ENCODE peak calls at places on chromosome 16, in eight cellular contexts. One of them, this sample, is unnamed.

GRCh38 chr16:50428116-50428515 is 59.3 kb upstream of the BRD7 start:
- DNase-seq in left lung: no peak
- DNase-seq in neural crest cell: no peak
- DNase-seq in lower lobe of right lung: no peak
- DNase-seq in adrenal gland: no peak
- DNase-seq in GM12865: no peak
- DNase-seq in CD8-positive, alpha-beta T cell: no peak
- DNase-seq in upper lobe of right lung: no peak
- DNase-seq in this sample: no peak

GRCh38 chr16:7449306-7449705 is 116.7 kb downstream of the RBFOX1 start:
- DNase-seq in lower lobe of right lung: no peak
- DNase-seq in left lung: no peak
- DNase-seq in CD8-positive, alpha-beta T cell: no peak
- DNase-seq in upper lobe of right lung: no peak
- DNase-seq in adrenal gland: no peak
- DNase-seq in neural crest cell: no peak
- DNase-seq in GM12865: no peak
- DNase-seq in this sample: no peak

GRCh38 chr16:69840975-69841374 is 78.8 kb downstream of the WWP2 start:
- DNase-seq in CD8-positive, alpha-beta T cell: no peak
- DNase-seq in lower lobe of right lung: no peak
- DNase-seq in neural crest cell: no peak
- DNase-seq in GM12865: no peak
- DNase-seq in upper lobe of right lung: no peak
- DNase-seq in left lung: no peak
- DNase-seq in adrenal gland: no peak
- DNase-seq in this sample: no peak

GRCh38 chr16:82888616-82889015 is 261.8 kb downstream of the CDH13 start:
- DNase-seq in upper lobe of right lung: no peak
- DNase-seq in adrenal gland: no peak
- DNase-seq in neural crest cell: no peak
- DNase-seq in GM12865: no peak
- DNase-seq in CD8-positive, alpha-beta T cell: no peak
- DNase-seq in left lung: no peak
- DNase-seq in lower lobe of right lung: no peak
- DNase-seq in this sample: no peak

GRCh38 chr16:3127745-3128144 is 7.1 kb upstream of the ZNF213 start:
- DNase-seq in CD8-positive, alpha-beta T cell: no peak
- DNase-seq in upper lobe of right lung: no peak
- DNase-seq in adrenal gland: no peak
- DNase-seq in lower lobe of right lung: no peak
- DNase-seq in left lung: no peak
- DNase-seq in neural crest cell: no peak
- DNase-seq in GM12865: no peak
- DNase-seq in this sample: no peak

GRCh38 chr16:89861648-89862047 is 11.7 kb upstream of the TCF25 start:
- DNase-seq in left lung: no peak
- DNase-seq in lower lobe of right lung: no peak
- DNase-seq in GM12865: peak
- DNase-seq in adrenal gland: no peak
- DNase-seq in neural crest cell: no peak
- DNase-seq in upper lobe of right lung: no peak
- DNase-seq in CD8-positive, alpha-beta T cell: no peak
- DNase-seq in this sample: peak

GRCh38 chr16:79006762-79007161 is 593.8 kb downstream of the MAF start:
- DNase-seq in adrenal gland: no peak
- DNase-seq in upper lobe of right lung: no peak
- DNase-seq in neural crest cell: no peak
- DNase-seq in lower lobe of right lung: no peak
- DNase-seq in left lung: no peak
- DNase-seq in CD8-positive, alpha-beta T cell: no peak
- DNase-seq in GM12865: no peak
- DNase-seq in this sample: no peak

GRCh38 chr16:15948532-15949209 is 745 bp upstream of the ABCC1 start:
- DNase-seq in CD8-positive, alpha-beta T cell: no peak
- DNase-seq in neural crest cell: no peak
- DNase-seq in left lung: no peak
- DNase-seq in upper lobe of right lung: peak
- DNase-seq in adrenal gland: no peak
- DNase-seq in lower lobe of right lung: no peak
- DNase-seq in GM12865: peak
- DNase-seq in this sample: peak

GRCh38 chr16:27639588-27640276 is 89.8 kb downstream of the KATNIP start:
- DNase-seq in left lung: no peak
- DNase-seq in upper lobe of right lung: no peak
- DNase-seq in neural crest cell: peak
- DNase-seq in adrenal gland: no peak
- DNase-seq in GM12865: peak
- DNase-seq in lower lobe of right lung: no peak
- DNase-seq in CD8-positive, alpha-beta T cell: no peak
- DNase-seq in this sample: peak
- TF ChIP-seq CTCF in left lung: no peak
- TF ChIP-seq CTCF in upper lobe of right lung: peak
- TF ChIP-seq CTCF in neural crest cell: peak
- TF ChIP-seq CTCF in adrenal gland: peak
- TF ChIP-seq CTCF in GM12865: peak
- TF ChIP-seq CTCF in lower lobe of right lung: peak
- TF ChIP-seq CTCF in CD8-positive, alpha-beta T cell: no peak
- TF ChIP-seq CTCF in this sample: peak

DNA sequence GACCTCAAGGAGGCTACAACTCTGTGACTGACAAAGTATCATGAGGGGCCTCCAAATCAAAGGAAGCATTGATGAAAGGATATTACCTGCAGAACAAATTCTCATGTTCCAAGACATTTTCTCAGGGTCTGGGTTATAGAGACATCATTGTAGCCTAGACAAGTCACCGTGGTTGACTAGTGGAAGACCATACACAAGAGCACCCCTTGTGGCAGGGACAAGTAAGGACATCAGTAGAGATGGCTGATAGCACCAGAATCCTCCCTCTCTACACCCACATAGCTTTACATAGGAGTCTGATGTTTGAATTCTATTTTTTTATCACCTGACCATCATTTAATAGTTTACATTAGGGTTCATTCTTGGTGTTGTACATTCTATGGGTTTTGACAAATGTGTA is 32.5 kb upstream of the CDH8 start:
- DNase-seq in neural crest cell: no peak
- DNase-seq in lower lobe of right lung: no peak
- DNase-seq in CD8-positive, alpha-beta T cell: no peak
- DNase-seq in GM12865: peak
- DNase-seq in left lung: no peak
- DNase-seq in upper lobe of right lung: no peak
- DNase-seq in adrenal gland: no peak
- DNase-seq in this sample: peak
- TF ChIP-seq CTCF in neural crest cell: peak
- TF ChIP-seq CTCF in lower lobe of right lung: no peak
- TF ChIP-seq CTCF in CD8-positive, alpha-beta T cell: no peak
- TF ChIP-seq CTCF in GM12865: peak
- TF ChIP-seq CTCF in left lung: no peak
- TF ChIP-seq CTCF in upper lobe of right lung: no peak
- TF ChIP-seq CTCF in adrenal gland: no peak
- TF ChIP-seq CTCF in this sample: no peak

GRCh38 chr16:87572959-87573358 is 29.3 kb upstream of the JPH3 start:
- DNase-seq in adrenal gland: no peak
- DNase-seq in lower lobe of right lung: no peak
- DNase-seq in CD8-positive, alpha-beta T cell: no peak
- DNase-seq in neural crest cell: no peak
- DNase-seq in GM12865: no peak
- DNase-seq in upper lobe of right lung: no peak
- DNase-seq in left lung: peak
- DNase-seq in this sample: no peak
- TF ChIP-seq CTCF in adrenal gland: no peak
- TF ChIP-seq CTCF in lower lobe of right lung: no peak
- TF ChIP-seq CTCF in CD8-positive, alpha-beta T cell: no peak
- TF ChIP-seq CTCF in neural crest cell: no peak
- TF ChIP-seq CTCF in GM12865: no peak
- TF ChIP-seq CTCF in upper lobe of right lung: no peak
- TF ChIP-seq CTCF in left lung: no peak
- TF ChIP-seq CTCF in this sample: no peak

GRCh38 chr16:67406628-67407027 is 9.6 kb downstream of the ZDHHC1 start:
- DNase-seq in upper lobe of right lung: no peak
- DNase-seq in neural crest cell: no peak
- DNase-seq in adrenal gland: no peak
- DNase-seq in lower lobe of right lung: no peak
- DNase-seq in CD8-positive, alpha-beta T cell: no peak
- DNase-seq in GM12865: no peak
- DNase-seq in left lung: no peak
- DNase-seq in this sample: no peak

GRCh38 chr16:67406111-67406593 is 10.1 kb downstream of the ZDHHC1 start:
- DNase-seq in left lung: no peak
- DNase-seq in neural crest cell: no peak
- DNase-seq in GM12865: no peak
- DNase-seq in lower lobe of right lung: no peak
- DNase-seq in upper lobe of right lung: no peak
- DNase-seq in adrenal gland: no peak
- DNase-seq in CD8-positive, alpha-beta T cell: no peak
- DNase-seq in this sample: no peak

GRCh38 chr16:67407176-67407787 is 9.0 kb downstream of the ZDHHC1 start:
- DNase-seq in lower lobe of right lung: no peak
- DNase-seq in adrenal gland: no peak
- DNase-seq in neural crest cell: no peak
- DNase-seq in upper lobe of right lung: no peak
- DNase-seq in GM12865: no peak
- DNase-seq in CD8-positive, alpha-beta T cell: no peak
- DNase-seq in left lung: no peak
- DNase-seq in this sample: no peak

GRCh38 chr16:67409631-67410030 is 6.6 kb downstream of the ZDHHC1 start:
- DNase-seq in adrenal gland: no peak
- DNase-seq in neural crest cell: no peak
- DNase-seq in upper lobe of right lung: no peak
- DNase-seq in CD8-positive, alpha-beta T cell: no peak
- DNase-seq in lower lobe of right lung: no peak
- DNase-seq in left lung: no peak
- DNase-seq in GM12865: no peak
- DNase-seq in this sample: no peak

DNA sequence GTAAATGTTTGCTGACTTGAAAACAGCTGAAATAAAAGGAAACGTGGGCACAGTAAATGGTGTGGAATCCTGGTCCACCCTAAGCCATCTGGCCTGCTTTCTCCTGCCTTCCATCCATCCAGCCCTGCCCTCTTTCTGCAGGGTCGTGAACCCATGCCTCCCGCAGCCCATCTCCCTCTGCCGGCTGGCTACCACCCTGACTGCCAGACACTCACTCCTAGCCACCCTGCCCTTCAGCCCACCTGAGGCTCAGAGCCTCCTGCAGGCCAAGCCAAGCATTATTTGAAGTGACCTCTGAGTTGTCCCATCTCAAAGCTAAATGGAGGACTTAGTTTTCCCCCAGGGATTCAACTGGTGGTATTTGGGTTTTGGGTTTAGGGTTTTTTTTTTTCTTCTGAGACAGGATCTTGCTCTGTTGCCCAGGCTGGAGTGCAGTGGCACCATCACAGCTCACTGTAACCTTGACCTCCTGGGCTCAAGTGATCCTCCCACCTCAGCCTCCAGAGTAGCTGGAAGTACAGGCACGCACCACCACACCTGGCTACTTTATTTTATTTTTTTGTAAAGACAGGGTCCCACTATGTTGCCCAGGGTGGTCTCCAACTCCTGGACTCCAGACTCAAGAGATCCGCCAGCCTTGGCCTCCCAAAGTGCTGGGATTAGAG is 8.4 kb downstream of the ZDHHC1 start:
- DNase-seq in upper lobe of right lung: no peak
- DNase-seq in adrenal gland: no peak
- DNase-seq in neural crest cell: no peak
- DNase-seq in lower lobe of right lung: no peak
- DNase-seq in CD8-positive, alpha-beta T cell: no peak
- DNase-seq in GM12865: no peak
- DNase-seq in left lung: no peak
- DNase-seq in this sample: no peak
- TF ChIP-seq CTCF in upper lobe of right lung: no peak
- TF ChIP-seq CTCF in adrenal gland: no peak
- TF ChIP-seq CTCF in neural crest cell: no peak
- TF ChIP-seq CTCF in lower lobe of right lung: no peak
- TF ChIP-seq CTCF in CD8-positive, alpha-beta T cell: no peak
- TF ChIP-seq CTCF in GM12865: no peak
- TF ChIP-seq CTCF in left lung: no peak
- TF ChIP-seq CTCF in this sample: no peak

GRCh38 chr16:75000481-75001081 is 1.8 kb downstream of the ZNRF1 start:
- DNase-seq in left lung: no peak
- DNase-seq in GM12865: no peak
- DNase-seq in upper lobe of right lung: no peak
- DNase-seq in adrenal gland: peak
- DNase-seq in neural crest cell: peak
- DNase-seq in lower lobe of right lung: no peak
- DNase-seq in CD8-positive, alpha-beta T cell: no peak
- DNase-seq in this sample: no peak

GRCh38 chr16:74998481-74999207 is at the start of gene ZNRF1:
- DNase-seq in adrenal gland: peak
- DNase-seq in neural crest cell: peak
- DNase-seq in upper lobe of right lung: peak
- DNase-seq in GM12865: peak
- DNase-seq in left lung: peak
- DNase-seq in lower lobe of right lung: peak
- DNase-seq in CD8-positive, alpha-beta T cell: peak
- DNase-seq in this sample: peak

GRCh38 chr16:74999208-74999682 is 421 bp downstream of the ZNRF1 start:
- DNase-seq in CD8-positive, alpha-beta T cell: peak
- DNase-seq in neural crest cell: peak
- DNase-seq in adrenal gland: peak
- DNase-seq in lower lobe of right lung: peak
- DNase-seq in GM12865: peak
- DNase-seq in left lung: peak
- DNase-seq in upper lobe of right lung: peak
- DNase-seq in this sample: peak

GRCh38 chr16:75002474-75002873 is 3.6 kb downstream of the ZNRF1 start:
- DNase-seq in GM12865: no peak
- DNase-seq in upper lobe of right lung: no peak
- DNase-seq in lower lobe of right lung: no peak
- DNase-seq in adrenal gland: peak
- DNase-seq in CD8-positive, alpha-beta T cell: no peak
- DNase-seq in neural crest cell: no peak
- DNase-seq in left lung: no peak
- DNase-seq in this sample: no peak

GRCh38 chr16:74999683-75000480 is 1.1 kb downstream of the ZNRF1 start:
- DNase-seq in left lung: peak
- DNase-seq in neural crest cell: peak
- DNase-seq in GM12865: peak
- DNase-seq in upper lobe of right lung: peak
- DNase-seq in CD8-positive, alpha-beta T cell: peak
- DNase-seq in adrenal gland: peak
- DNase-seq in lower lobe of right lung: peak
- DNase-seq in this sample: peak
- TF ChIP-seq CTCF in left lung: no peak
- TF ChIP-seq CTCF in neural crest cell: no peak
- TF ChIP-seq CTCF in GM12865: no peak
- TF ChIP-seq CTCF in upper lobe of right lung: no peak
- TF ChIP-seq CTCF in CD8-positive, alpha-beta T cell: no peak
- TF ChIP-seq CTCF in adrenal gland: no peak
- TF ChIP-seq CTCF in lower lobe of right lung: no peak
- TF ChIP-seq CTCF in this sample: no peak

DNA sequence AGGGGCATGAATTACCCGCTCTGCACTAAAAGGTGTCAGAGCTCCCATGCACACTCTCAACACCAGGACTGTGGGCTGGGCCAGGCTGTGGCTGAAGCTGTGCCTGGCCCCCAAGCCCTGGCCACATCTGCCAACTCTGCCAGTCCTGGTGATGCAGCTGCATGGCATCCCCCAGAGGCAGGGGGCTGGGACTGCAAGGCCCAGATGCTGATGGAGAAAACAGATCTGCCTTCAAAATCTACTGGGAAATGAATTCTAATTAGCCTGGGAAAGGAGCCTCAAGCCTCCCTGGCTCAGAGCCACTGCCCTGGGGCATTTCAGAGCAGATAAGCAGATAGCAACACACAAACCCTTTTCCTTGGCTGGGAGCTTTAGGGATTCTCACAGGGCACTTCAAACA is 3.4 kb downstream of the CHST6 start:
- DNase-seq in left lung: peak
- DNase-seq in lower lobe of right lung: no peak
- DNase-seq in CD8-positive, alpha-beta T cell: no peak
- DNase-seq in upper lobe of right lung: no peak
- DNase-seq in GM12865: peak
- DNase-seq in adrenal gland: peak
- DNase-seq in neural crest cell: no peak
- DNase-seq in this sample: no peak
- TF ChIP-seq CTCF in left lung: no peak
- TF ChIP-seq CTCF in lower lobe of right lung: no peak
- TF ChIP-seq CTCF in CD8-positive, alpha-beta T cell: no peak
- TF ChIP-seq CTCF in upper lobe of right lung: no peak
- TF ChIP-seq CTCF in GM12865: peak
- TF ChIP-seq CTCF in adrenal gland: no peak
- TF ChIP-seq CTCF in neural crest cell: no peak
- TF ChIP-seq CTCF in this sample: peak

This sample was measured in GM13976.